ENCODE peak calls at places on chromosomes 6 and 20, in four cellular contexts. L is pancreas, J is psoas muscle, N is fibroblast of the aortic adventitia. C is an unnamed sample.
A peak's percentile ranks its signal among the peaks of the same experiment; 100 is the strongest.

GRCh38 chr6:162109466-162110040 is 618.0 kb downstream of the PRKN start:
- DNase-seq in L (no peak), J (no peak), N (peak; percentile 22), C (peak; percentile 81)

GRCh38 chr20:47306095-47306494 is 50.4 kb downstream of the ZMYND8 start:
- DNase-seq in L (no peak), J (no peak), N (no peak), C (no peak)

GRCh38 chr6:166691741-166692140 is 64.7 kb upstream of the RPS6KA2 start:
- DNase-seq in L (no peak), J (no peak), N (no peak), C (no peak)

GRCh38 chr6:147207351-147207750 is 3.1 kb downstream of the STXBP5 start:
- DNase-seq in L (no peak), J (no peak), N (peak; percentile 74), C (no peak)

GRCh38 chr6:51350308-51350904 is 531.7 kb downstream of the TFAP2B start:
- DNase-seq in L (no peak), J (no peak), N (peak; percentile 1), C (peak; percentile 29)

GRCh38 chr6:126038234-126038633 is 51.9 kb downstream of the TRMT11 start:
- DNase-seq in L (no peak), J (no peak), N (no peak), C (no peak)

GRCh38 chr6:1667012-1667804 is 57.5 kb downstream of the FOXC1 start:
- DNase-seq in L (no peak), J (no peak), N (no peak), C (no peak)

GRCh38 chr20:3084986-3085360 is 449 bp upstream of the AVP start:
- DNase-seq in L (no peak), J (no peak), N (no peak), C (no peak)

GRCh38 chr6:105794870-105795269 is 291.3 kb upstream of the PRDM1 start:
- DNase-seq in L (no peak), J (no peak), N (no peak), C (no peak)

GRCh38 chr20:2130062-2130591 is 28.5 kb downstream of the STK35 start:
- DNase-seq in L (no peak), J (no peak), N (no peak), C (no peak)

GRCh38 chr20:46113071-46113470 is 5.0 kb upstream of the CD40 start:
- DNase-seq in L (no peak), J (no peak), N (no peak), C (no peak)

GRCh38 chr6:161835426-161836029 is 561.7 kb upstream of the AGPAT4 start:
- DNase-seq in L (no peak), J (no peak), N (no peak), C (no peak)

GRCh38 chr6:139544699-139545052 is 170.2 kb upstream of the CITED2 start:
- DNase-seq in L (no peak), J (no peak), N (no peak), C (no peak)

GRCh38 chr20:45098096-45098773 is 2.7 kb downstream of the KCNS1 start:
- DNase-seq in L (no peak), J (no peak), N (no peak), C (peak; percentile 61)

GRCh38 chr6:20340459-20340858 is 61.2 kb upstream of the E2F3 start:
- DNase-seq in L (no peak), J (no peak), N (no peak), C (no peak)

GRCh38 chr6:167221408-167222201 is 63.8 kb upstream of the GPR31 start:
- DNase-seq in L (no peak), J (no peak), N (no peak), C (no peak)

GRCh38 chr20:63740070-63740500 is 509 bp downstream of the SLC2A4RG start:
- DNase-seq in L (peak; percentile 75), J (no peak), N (peak; percentile 22), C (peak; percentile 14)

GRCh38 chr6:33985333-33985751 is 160.5 kb downstream of the GRM4 start:
- DNase-seq in L (no peak), J (no peak), N (no peak), C (no peak)

GRCh38 chr6:17149581-17149980 is 47.7 kb downstream of the STMND1 start:
- DNase-seq in L (no peak), J (no peak), N (no peak), C (no peak)

GRCh38 chr6:70398783-70399730 is 14.3 kb upstream of the FAM135A start:
- DNase-seq in L (no peak), J (no peak), N (peak; percentile 27), C (peak; percentile 96)

GRCh38 chr20:62808211-62808865 is 3.7 kb downstream of the OGFR start:
- DNase-seq in L (no peak), J (peak; percentile 77), N (peak; percentile 63), C (peak; percentile 55)

GRCh38 chr6:36114798-36115408 is 15.4 kb upstream of the MAPK13 start:
- DNase-seq in L (no peak), J (no peak), N (no peak), C (no peak)

GRCh38 chr20:62523473-62524203 is 47.8 kb upstream of the GATA5 start:
- DNase-seq in L (no peak), J (no peak), N (no peak), C (no peak)

GRCh38 chr6:108247965-108248536 is 12.8 kb downstream of the SNX3 start:
- DNase-seq in L (no peak), J (no peak), N (no peak), C (no peak)

GRCh38 chr6:155314773-155315515 is 660 bp upstream of the TFB1M start:
- DNase-seq in L (no peak), J (peak; percentile 59), N (peak; percentile 90), C (peak; percentile 81)

GRCh38 chr6:110528051-110528929 is 51.9 kb upstream of the SLC22A16 start:
- DNase-seq in L (no peak), J (no peak), N (peak; percentile 85), C (peak; percentile 89)

GRCh38 chr6:152268846-152269442 is 368.2 kb downstream of the SYNE1 start:
- DNase-seq in L (no peak), J (no peak), N (peak; percentile 40), C (peak; percentile 14)

GRCh38 chr6:165184192-165184979 is 125.0 kb downstream of the C6orf118 start:
- DNase-seq in L (no peak), J (no peak), N (peak; percentile 52), C (peak; percentile 51)

GRCh38 chr6:157497579-157497978 is 116.6 kb downstream of the ZDHHC14 start:
- DNase-seq in L (no peak), J (no peak), N (no peak), C (no peak)
- TF ChIP-seq CTCF in L (no peak), J (no peak), N (no peak), C (no peak)

GRCh38 chr6:82348130-82348529 is 15.5 kb upstream of the TPBG start:
- DNase-seq in L (no peak), J (no peak), N (no peak), C (no peak)
- TF ChIP-seq CTCF in L (no peak), J (no peak), N (no peak), C (no peak)

DNA sequence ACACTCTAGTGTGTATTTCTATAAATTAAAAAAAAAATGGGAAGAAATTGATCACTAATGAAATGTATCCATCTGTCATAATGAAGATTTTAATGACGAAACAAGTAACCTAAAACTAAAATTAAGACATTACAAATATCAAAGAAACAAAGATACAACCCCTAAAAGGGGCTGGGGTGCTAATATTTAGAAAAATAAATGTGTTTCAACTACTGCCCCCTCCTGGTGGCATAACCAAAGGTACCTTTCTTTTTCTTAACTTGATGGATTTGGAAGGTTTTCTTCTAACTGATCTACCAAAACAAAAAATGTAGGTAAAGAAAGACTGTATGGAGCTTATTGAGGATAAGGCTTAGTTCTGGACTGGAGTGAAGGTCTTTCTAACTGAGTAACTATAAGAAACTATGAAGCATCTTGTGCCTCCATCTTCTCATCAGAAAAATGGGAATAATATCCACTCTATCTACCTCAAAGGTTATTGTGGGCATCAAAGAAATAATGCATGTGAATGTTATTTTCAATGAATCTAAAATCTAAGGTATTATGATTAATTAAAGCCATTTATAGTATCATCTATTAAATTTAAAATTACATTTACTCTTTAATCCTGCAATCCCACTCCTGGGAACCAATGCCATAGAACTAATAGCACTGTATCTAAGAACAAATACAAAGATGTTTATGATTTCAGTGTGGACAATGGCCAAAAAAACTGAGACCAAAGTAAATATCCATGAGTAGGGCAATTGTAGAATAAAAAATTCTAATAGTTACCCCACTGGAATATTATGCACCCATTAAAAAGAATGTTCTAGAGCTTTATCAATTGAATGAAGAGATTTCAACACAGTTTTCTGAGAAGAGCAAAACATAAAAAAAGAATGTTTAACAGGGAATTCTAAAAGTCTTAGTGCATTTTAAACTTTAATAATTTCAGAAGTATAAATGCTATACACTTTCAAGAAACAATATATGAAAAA is 117.2 kb downstream of the BACH2 start:
- DNase-seq in L (no peak), J (no peak), N (peak; percentile 22), C (no peak)
- TF ChIP-seq CTCF in L (peak; percentile 38), J (peak; percentile 35), N (peak; percentile 37), C (peak; percentile 39)

GRCh38 chr6:29975561-29975907 is 33.2 kb downstream of the HLA-A start:
- DNase-seq in L (no peak), J (no peak), N (no peak), C (no peak)

GRCh38 chr6:29977425-29977727 is 35.0 kb downstream of the HLA-A start:
- DNase-seq in L (no peak), J (no peak), N (no peak), C (no peak)

GRCh38 chr6:29974901-29975560 is 32.7 kb downstream of the HLA-A start:
- DNase-seq in L (no peak), J (no peak), N (no peak), C (no peak)

GRCh38 chr6:29976253-29976587 is 33.9 kb downstream of the HLA-A start:
- DNase-seq in L (no peak), J (no peak), N (no peak), C (no peak)

GRCh38 chr6:29976588-29977424 is 34.5 kb downstream of the HLA-A start:
- DNase-seq in L (peak; percentile 88), J (peak; percentile 91), N (peak; percentile 68), C (peak; percentile 72)
- TF ChIP-seq CTCF in L (no peak), J (peak; percentile 28), N (peak; percentile 53), C (peak; percentile 48)

DNA sequence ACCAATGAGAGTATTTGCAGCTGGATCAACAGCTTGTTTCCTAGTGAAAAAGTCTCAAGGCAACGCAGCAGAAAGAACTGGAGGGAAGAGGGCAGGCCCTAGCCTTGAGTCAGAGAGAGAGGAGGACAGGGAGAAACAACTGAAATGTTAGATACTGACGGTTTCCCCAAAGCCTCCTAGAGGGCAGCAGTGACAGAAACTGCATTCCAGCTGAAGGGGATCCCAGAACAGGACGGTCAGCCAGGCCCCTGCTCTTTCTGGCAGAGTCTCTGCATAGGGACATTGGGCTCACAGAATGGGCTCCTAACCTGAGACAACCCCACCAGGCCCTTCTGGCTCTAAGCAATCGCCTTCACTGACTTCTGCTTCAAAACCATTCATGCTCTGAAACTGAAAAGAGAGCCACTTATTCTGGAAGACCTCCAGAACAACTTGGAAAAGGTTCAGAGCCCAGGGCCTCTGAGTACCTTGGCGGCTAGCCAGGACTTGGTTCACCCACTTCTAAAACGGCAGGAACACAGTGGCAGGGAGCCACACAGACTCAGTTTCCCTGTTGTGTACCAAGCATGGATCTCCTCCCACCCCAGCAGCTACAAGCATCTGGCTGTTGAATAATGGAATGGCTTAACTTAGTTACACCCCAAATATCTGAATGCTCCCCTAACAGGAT is 72.9 kb downstream of the PSMB1 start:
- DNase-seq in L (no peak), J (no peak), N (no peak), C (peak; percentile 6)
- TF ChIP-seq CTCF in L (no peak), J (no peak), N (no peak), C (peak; percentile 18)

GRCh38 chr20:38941726-38942389 is 15.6 kb downstream of the FAM83D start:
- DNase-seq in L (no peak), J (no peak), N (no peak), C (no peak)
- TF ChIP-seq CTCF in L (no peak), J (no peak), N (no peak), C (no peak)

C was measured in epithelial cell of esophagus.